ENCODE peak calls at places on chromosome 19, in six cellular contexts. P, X, E, A, G and S are unnamed samples.

GRCh38 chr19:5113101-5113557 is 144.2 kb downstream of the KDM4B start:
- DNase-seq in P (no peak), X (no peak), E (no peak), A (no peak), G (no peak), S (no peak)

GRCh38 chr19:33394723-33395560 is 21.4 kb downstream of the CEBPG start:
- DNase-seq in P (no peak), X (no peak), E (no peak), A (no peak), G (no peak), S (peak)

GRCh38 chr19:16164222-16164890 is 9.0 kb downstream of the CIB3 start:
- DNase-seq in P (no peak), X (no peak), E (peak), A (no peak), G (no peak), S (no peak)

GRCh38 chr19:31113250-31113685 is 236.0 kb downstream of the TSHZ3 start:
- DNase-seq in P (no peak), X (no peak), E (no peak), A (no peak), G (no peak), S (no peak)

GRCh38 chr19:1340681-1341469 is 42.8 kb upstream of the NDUFS7 start:
- DNase-seq in P (no peak), X (no peak), E (no peak), A (no peak), G (no peak), S (no peak)

GRCh38 chr19:35040826-35041547 is 534 bp upstream of the HPN start:
- DNase-seq in P (peak), X (no peak), E (peak), A (peak), G (no peak), S (no peak)

GRCh38 chr19:10625003-10625761 is at the start of gene SLC44A2:
- DNase-seq in P (peak), X (no peak), E (no peak), A (peak), G (no peak), S (no peak)

GRCh38 chr19:11345122-11345752 is 831 bp downstream of the TMEM205 start:
- DNase-seq in P (no peak), X (no peak), E (no peak), A (no peak), G (no peak), S (no peak)

GRCh38 chr19:2077833-2078619 is 18.1 kb downstream of the MOB3A start:
- DNase-seq in P (no peak), X (no peak), E (no peak), A (no peak), G (no peak), S (no peak)

GRCh38 chr19:6220385-6221191 is 59.2 kb downstream of the MLLT1 start:
- DNase-seq in P (peak), X (no peak), E (no peak), A (no peak), G (no peak), S (no peak)

GRCh38 chr19:8512115-8512967 is 1.6 kb downstream of the ZNF414 start:
- DNase-seq in P (no peak), X (no peak), E (peak), A (no peak), G (no peak), S (no peak)

GRCh38 chr19:15584541-15585115 is 30.4 kb upstream of the CYP4F8 start:
- DNase-seq in P (peak), X (peak), E (peak), A (peak), G (no peak), S (peak)

GRCh38 chr19:29375429-29376093 is 150.2 kb upstream of the VSTM2B start:
- DNase-seq in P (peak), X (no peak), E (no peak), A (peak), G (no peak), S (no peak)

GRCh38 chr19:995051-995827 is 5.0 kb upstream of the GRIN3B start:
- DNase-seq in P (no peak), X (no peak), E (no peak), A (no peak), G (no peak), S (no peak)

GRCh38 chr19:5154129-5154798 is 185.4 kb downstream of the KDM4B start:
- DNase-seq in P (no peak), X (peak), E (peak), A (peak), G (no peak), S (peak)

GRCh38 chr19:54136086-54136863 is 1.3 kb upstream of the CNOT3 start:
- DNase-seq in P (no peak), X (no peak), E (no peak), A (no peak), G (no peak), S (no peak)

GRCh38 chr19:54129617-54129996 is 8.0 kb upstream of the CNOT3 start:
- DNase-seq in P (no peak), X (no peak), E (no peak), A (no peak), G (no peak), S (no peak)

GRCh38 chr19:54133957-54134590 is 3.5 kb upstream of the CNOT3 start:
- DNase-seq in P (no peak), X (no peak), E (no peak), A (no peak), G (no peak), S (no peak)

GRCh38 chr19:54136864-54137113 is 773 bp upstream of the CNOT3 start:
- DNase-seq in P (no peak), X (peak), E (no peak), A (no peak), G (no peak), S (no peak)

DNA sequence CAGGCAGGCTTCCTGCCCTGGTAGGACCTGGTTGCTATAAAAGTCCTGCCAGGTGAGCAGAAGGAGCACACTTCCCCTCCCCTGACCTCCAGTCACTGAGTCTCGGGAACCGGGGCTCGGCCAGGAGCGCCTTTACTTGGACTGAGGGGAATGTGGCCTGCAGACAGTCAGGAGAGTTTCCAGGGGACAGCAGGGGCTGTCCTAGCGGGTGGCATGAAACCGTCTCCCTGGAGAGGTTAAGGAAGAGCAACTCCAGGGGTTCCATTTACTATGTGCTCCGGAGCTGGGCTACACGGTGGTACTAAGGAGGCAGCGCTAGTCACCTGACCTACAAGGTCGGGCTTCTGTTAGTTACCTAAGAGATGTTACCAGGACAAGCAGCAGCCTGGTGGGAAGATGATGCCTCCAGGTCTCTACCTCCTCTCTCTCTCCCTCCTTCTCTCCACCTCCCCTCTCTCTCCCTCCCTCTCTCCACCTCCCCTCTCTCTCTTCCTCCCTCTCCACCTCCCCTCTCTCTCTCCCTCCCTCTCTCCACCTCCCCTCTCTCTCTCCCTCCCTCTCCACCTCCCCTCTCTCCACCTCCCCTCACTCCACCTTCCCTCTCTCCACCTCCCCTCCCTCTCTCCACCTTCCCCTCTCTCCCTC is 4.1 kb upstream of the CNOT3 start:
- DNase-seq in P (no peak), X (no peak), E (peak), A (no peak), G (no peak), S (no peak)
- TF ChIP-seq POLR2A in P (no peak), X (peak), E (peak), A (no peak), G (no peak), S (peak)

DNA sequence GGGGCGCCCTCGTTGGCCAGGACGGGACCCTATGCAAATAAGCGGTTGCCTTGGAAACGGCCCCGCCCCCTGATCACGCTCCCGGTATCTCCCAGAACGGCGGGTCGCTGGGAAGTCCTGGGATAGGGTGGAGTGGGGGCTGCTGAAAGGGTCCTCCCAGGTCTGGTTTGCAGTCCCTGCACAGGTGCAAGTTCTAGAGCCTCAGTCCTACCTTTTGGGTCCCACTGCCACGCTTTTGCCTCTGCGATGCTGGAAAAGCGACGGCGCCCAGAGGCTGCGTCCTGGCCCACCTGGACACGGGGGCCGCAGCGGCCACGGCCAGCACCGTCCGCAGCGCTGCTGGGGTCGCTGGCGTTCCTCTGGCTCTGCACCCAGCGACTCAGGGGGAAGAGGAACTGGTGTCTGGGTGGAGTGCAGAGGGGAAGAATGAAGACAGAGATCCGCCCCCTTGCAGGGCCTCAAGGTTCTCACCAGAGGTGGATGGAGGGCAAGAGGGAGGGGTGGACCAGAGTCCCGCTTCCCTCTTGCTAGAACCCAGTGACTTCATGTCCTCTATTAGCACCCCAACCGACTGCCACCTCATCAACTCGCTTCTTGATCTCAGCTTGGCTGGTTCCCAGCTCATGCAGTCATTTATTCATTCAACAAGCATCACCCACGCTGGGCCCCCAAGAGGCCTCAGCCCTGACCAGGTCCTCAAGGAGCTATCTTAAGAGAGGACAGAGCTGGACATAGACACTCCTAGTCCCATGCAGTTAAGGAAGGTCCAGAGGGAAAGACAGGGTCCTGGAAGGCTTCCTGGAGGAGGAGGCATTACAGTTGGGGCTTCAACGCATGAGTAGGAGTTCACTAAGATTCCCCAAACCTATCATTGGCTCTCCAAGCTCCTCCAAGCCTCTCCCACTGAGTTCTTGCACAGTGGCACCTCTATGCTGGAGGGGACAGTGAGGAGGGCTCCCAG is at the start of gene LRRC25:
- DNase-seq in P (no peak), X (no peak), E (no peak), A (no peak), G (no peak), S (no peak)
- TF ChIP-seq POLR2AphosphoS5 in P (no peak), X (peak), E (no peak), A (no peak), G (no peak), S (no peak)

DNA sequence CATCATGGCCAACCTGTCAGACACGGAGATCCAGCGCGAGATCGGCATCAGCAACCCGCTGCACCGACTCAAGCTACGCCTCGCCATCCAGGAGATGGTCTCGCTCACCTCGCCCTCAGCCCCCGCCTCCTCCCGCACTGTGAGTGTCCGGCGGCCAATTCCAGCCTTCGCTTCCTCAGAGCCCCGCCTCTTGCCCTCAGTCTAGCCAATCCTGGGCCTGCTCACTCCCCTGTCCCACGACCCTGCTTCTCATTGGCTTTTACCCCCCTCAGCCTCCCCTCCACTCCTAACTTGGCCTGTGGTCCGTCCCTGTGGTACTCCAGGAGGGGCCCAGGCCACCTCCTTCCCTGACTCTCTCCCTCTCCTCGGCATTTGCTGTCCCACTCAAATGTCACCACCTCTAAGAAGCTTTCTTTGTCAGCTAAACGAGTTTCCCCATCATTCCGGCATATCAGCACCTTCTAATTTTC is 12.3 kb downstream of the HRC start:
- DNase-seq in P (peak), X (no peak), E (no peak), A (peak), G (no peak), S (no peak)
- TF ChIP-seq POLR2A in P (no peak), X (no peak), E (no peak), A (no peak), G (no peak), S (no peak)

DNA sequence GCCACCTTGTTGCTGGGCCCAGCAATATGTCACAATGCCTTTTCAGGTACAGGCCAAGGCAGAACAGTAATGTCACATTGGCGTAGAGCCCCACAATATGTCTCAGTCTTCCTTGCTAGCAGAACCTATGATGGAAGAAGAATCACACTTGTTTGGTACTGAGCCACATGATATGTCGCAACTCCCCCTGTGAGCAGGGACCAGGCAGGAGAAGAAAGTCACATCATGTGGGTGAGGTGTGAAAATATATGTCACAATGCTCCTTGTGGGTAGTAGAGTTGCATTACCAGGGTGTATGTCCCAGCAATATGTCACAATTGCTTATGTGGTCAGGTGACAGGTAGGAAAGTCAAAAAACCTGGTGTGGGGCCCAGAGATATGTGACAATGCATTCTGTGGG is 7.1 kb upstream of the ZNF91 start:
- DNase-seq in P (no peak), X (no peak), E (no peak), A (no peak), G (no peak), S (no peak)
- TF ChIP-seq POLR2AphosphoS5 in P (no peak), X (no peak), E (no peak), A (no peak), G (no peak), S (no peak)

GRCh38 chr19:46821512-46822359 is 28.9 kb downstream of the AP2S1 start:
- DNase-seq in P (no peak), X (no peak), E (no peak), A (no peak), G (no peak), S (peak)
- TF ChIP-seq POLR2A in P (no peak), X (peak), E (peak), A (no peak), G (peak), S (peak)

DNA sequence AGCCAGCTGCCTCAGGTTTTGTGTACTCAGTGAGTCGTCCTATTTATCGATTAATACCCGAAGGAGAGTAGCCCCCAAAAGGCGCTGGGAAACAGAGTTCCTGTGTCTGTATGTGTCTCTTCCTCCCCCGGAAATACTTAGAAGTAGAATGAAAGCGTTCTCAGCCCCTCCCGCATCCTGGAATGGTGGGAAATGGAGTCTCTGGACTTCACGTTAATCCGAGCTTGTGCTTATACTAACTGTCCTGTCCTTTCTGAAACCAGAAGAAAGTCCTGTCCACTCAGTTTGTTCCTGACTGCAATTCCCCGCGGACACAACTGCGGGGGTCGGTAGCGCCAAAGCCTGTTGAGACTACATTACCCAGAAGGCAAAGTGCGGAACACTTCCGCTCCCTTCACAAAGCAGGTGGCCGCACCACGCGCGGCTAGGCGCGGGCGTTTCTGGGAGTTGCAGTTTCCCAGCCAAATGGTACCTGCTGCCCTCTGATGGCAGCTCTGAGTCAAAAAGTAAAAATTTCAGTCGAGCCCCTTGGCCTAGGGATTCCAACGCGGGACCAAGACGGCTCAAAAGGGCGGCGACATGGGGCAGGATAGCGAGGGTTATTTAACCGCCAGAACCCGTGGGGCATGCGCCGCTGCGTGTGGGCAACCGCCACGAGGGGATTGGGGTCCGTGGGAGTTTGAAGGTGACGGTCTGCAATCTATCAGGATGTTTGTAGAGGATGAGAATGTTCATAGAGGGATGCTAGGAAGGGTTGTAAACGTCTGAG is 2.2 kb upstream of the GSK3A start:
- DNase-seq in P (peak), X (peak), E (peak), A (peak), G (peak), S (peak)
- TF ChIP-seq POLR2AphosphoS5 in P (peak), X (no peak), E (no peak), A (peak), G (no peak), S (no peak)

DNA sequence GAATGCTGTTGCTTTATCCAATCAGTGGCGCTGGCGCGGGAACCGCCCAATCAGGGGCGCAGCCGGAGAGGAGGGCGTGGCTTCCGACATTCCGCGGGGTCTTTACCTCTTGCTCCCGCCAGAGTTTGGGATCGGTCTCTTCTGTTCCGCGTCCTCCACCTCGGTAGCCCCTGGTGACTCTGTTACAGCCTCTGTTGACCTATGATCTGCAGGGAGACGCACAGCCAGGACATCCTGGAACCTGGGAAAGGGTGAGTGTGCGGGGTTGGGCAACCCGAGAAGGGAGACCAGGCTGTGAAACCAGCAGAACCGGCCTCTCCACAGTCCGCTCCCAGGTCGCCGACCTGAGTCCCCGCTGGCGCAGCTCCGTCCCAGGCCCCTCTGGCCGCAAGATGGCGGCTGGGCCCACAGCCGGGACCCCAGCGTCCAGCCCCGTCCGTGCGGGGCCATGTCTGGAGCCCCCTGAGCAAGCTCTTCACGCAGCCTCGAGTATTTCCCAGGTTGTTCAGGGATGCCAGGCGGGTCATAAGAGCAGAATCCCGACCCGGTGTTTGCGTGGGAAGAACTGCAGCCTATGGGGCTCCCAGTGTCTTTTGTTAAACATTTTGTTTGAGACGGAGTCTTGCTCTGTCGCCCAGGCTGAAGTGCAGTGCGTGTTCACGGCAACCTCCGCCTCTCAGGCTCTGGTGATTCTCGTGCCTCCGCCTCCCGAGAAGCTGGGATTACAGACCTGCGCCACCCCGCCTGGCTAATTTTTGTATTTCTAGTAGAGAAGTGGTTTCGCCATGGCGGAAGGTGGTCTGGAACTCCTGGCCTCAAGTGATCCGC is 4.4 kb upstream of the ZNF681 start:
- DNase-seq in P (peak), X (peak), E (no peak), A (peak), G (peak), S (peak)
- TF ChIP-seq POLR2A in P (no peak), X (no peak), E (no peak), A (no peak), G (no peak), S (peak)

GRCh38 chr19:3266792-3267469 is 42.5 kb downstream of the CELF5 start:
- DNase-seq in P (peak), X (no peak), E (no peak), A (no peak), G (no peak), S (no peak)
- TF ChIP-seq POLR2AphosphoS5 in P (no peak), X (no peak), E (no peak), A (no peak), G (no peak), S (no peak)